ENCODE peak calls at places on chromosomes 3 and 15, in five cellular contexts. L, R, Q, T and K are unnamed samples.
A peak's percentile ranks its signal among the peaks of the same experiment; 100 is the strongest.

GRCh38 chr15:58764468-58764867 is 6.6 kb upstream of the MINDY2 start:
- DNase-seq in Q (no peak), R (no peak), L (no peak), T (no peak), K (no peak)

GRCh38 chr3:186931487-186932280 is 1.4 kb downstream of the ST6GAL1 start:
- DNase-seq in T (no peak), Q (peak; percentile 72), L (no peak), R (no peak), K (no peak)

GRCh38 chr3:131228522-131228921 is 153.1 kb upstream of the NUDT16 start:
- DNase-seq in R (no peak), L (no peak), Q (no peak), T (no peak), K (no peak)

GRCh38 chr15:39242345-39242744 is 338.5 kb upstream of the THBS1 start:
- DNase-seq in L (no peak), T (peak; percentile 12), R (no peak), Q (no peak), K (no peak)

GRCh38 chr3:8604006-8604405 is 40.6 kb downstream of the SSUH2 start:
- DNase-seq in L (no peak), Q (no peak), T (no peak), R (no peak), K (no peak)

GRCh38 chr15:40413036-40413435 is 7.4 kb downstream of the IVD start:
- DNase-seq in R (no peak), L (no peak), Q (no peak), T (no peak), K (no peak)

GRCh38 chr3:71680588-71680987 is 44.6 kb downstream of the EIF4E3 start:
- DNase-seq in R (no peak), Q (no peak), T (no peak), L (no peak), K (peak; percentile 24)

GRCh38 chr15:45121706-45122417 is 7.7 kb downstream of the DUOXA2 start:
- DNase-seq in L (no peak), R (no peak), Q (no peak), T (no peak), K (peak; percentile 92)

GRCh38 chr3:168186293-168186983 is 90.7 kb upstream of the GOLIM4 start:
- DNase-seq in L (no peak), Q (no peak), T (no peak), R (no peak), K (no peak)

GRCh38 chr3:66478923-66479322 is 21.9 kb downstream of the LRIG1 start:
- DNase-seq in L (no peak), Q (no peak), T (no peak), R (no peak), K (no peak)

GRCh38 chr15:70087708-70088352 is 9.9 kb downstream of the TLE3 start:
- DNase-seq in L (no peak), T (no peak), Q (no peak), R (no peak), K (no peak)
- TF ChIP-seq POLR2A in L (no peak), T (no peak), Q (no peak), R (no peak), K (no peak)

DNA sequence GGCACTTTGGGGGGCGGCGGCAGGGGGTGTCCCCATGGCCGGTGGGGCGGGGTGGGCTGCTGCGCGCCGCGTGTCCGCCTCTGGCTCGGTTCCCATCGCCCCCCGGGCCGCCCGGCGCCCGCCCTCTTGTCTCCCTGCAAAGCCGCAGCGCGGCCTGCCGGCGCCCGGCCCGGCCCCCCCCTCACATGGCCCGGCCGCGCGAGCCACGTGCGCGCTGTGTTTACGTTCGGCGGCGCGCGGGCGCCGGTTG is 492 bp downstream of the NR1D2 start:
- DNase-seq in Q (no peak), T (no peak), L (no peak), R (no peak), K (no peak)
- TF ChIP-seq POLR2A in Q (no peak), T (no peak), L (no peak), R (no peak), K (no peak)

DNA sequence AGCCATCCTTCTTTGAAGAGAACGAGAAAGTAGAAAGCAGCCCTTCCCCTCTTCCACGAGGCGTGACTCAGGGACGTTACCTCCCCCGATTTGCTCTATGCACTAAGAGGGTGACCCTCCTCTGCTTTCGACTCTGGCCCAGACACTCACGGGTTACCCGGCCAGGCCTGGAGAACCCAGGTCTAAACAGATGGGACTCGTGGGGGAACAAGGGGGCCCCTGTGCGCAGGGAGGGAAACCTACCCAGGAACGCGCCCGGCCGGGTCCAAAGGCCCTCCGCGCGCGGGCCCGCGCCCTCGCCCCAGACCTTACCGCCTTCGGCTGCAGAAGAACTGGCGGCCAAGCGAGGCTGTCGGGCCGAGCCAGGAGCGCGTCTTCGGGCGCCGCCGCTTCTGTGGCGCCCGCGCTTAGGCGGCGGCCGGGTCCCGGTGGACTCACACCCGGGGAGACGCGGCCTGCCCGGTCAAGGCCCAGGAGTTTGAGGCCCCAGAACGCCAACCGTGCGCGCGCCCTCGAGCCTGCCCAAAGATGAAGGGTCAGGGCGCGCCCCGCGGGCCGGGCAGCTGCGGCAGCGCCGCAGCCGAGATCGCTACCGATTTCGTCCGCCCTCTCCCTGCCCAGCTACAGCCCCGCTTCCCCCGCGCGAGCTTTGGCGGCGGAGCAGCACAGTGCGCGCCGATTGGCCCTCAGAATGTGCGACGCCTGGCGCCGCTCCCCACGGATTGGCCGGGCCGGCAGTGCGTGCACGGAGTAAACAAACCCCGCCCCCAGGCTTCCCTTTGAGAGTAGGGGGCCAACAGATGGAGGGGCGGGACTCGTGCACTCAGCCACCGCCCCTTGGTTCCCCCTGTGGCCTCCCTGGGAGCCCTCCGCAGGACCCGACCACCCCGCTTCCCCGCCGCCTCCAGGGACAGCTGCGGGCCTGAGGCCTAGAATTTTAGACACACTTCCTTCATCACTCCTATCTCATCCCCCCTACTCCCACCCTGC is at the start of gene TFDP2:
- DNase-seq in L (peak; percentile 25), Q (peak; percentile 91), T (peak; percentile 85), R (peak; percentile 95), K (peak; percentile 82)
- TF ChIP-seq POLR2A in L (peak; percentile 89), Q (no peak), T (peak; percentile 75), R (no peak), K (peak; percentile 38)

GRCh38 chr3:99768126-99768525 is 49.5 kb upstream of the CMSS1 start:
- DNase-seq in L (no peak), Q (no peak), R (no peak), T (no peak), K (no peak)
- TF ChIP-seq POLR2A in L (no peak), Q (no peak), R (no peak), T (no peak), K (no peak)